ENCODE peak calls at places on chromosomes 11 and 22, in eight cellular contexts. M, F, C, R, H, O, J and E are unnamed samples.

GRCh38 chr22:48642550-48642949 is 1185.1 kb downstream of the BRD1 start:
- DNase-seq in J (no peak), F (no peak), M (no peak), C (no peak), R (no peak), O (no peak), H (no peak), E (no peak)

GRCh38 chr11:2212411-2213251 is 41.0 kb upstream of the TH start:
- DNase-seq in O (no peak), H (no peak), F (no peak), J (no peak), R (no peak), C (no peak), M (no peak), E (no peak)

GRCh38 chr11:35391922-35392813 is 27.2 kb downstream of the SLC1A2 start:
- DNase-seq in F (no peak), C (peak; percentile 38), O (peak; percentile 46), J (peak; percentile 79), M (peak; percentile 30), R (peak; percentile 85), H (peak; percentile 54), E (peak; percentile 77)

GRCh38 chr11:134150195-134150903 is 73.4 kb downstream of the NCAPD3 start:
- DNase-seq in O (no peak), R (no peak), C (no peak), H (no peak), F (no peak), J (peak; percentile 36), M (no peak), E (no peak)

GRCh38 chr22:46033256-46034200 is 56.6 kb upstream of the WNT7B start:
- DNase-seq in F (no peak), J (no peak), C (no peak), H (no peak), M (no peak), R (no peak), O (no peak), E (no peak)

GRCh38 chr11:10267821-10268220 is 26.2 kb downstream of the SBF2 start:
- DNase-seq in F (no peak), M (no peak), O (no peak), C (no peak), H (no peak), J (no peak), R (no peak), E (no peak)

GRCh38 chr11:121486054-121486453 is 33.3 kb upstream of the SORL1-AS1 start:
- DNase-seq in H (no peak), F (no peak), O (no peak), M (no peak), J (no peak), C (no peak), R (no peak), E (no peak)

GRCh38 chr11:63906585-63906984 is 10.4 kb downstream of the RCOR2 start:
- DNase-seq in J (peak; percentile 27), C (no peak), M (no peak), R (peak; percentile 29), F (no peak), O (no peak), H (no peak), E (no peak)

GRCh38 chr11:96038046-96038445 is 114.1 kb upstream of the MTMR2 start:
- DNase-seq in O (no peak), F (no peak), C (no peak), R (no peak), J (no peak), M (no peak), H (peak; percentile 42), E (peak; percentile 44)

GRCh38 chr22:33539902-33540751 is 380.1 kb downstream of the LARGE1 start:
- DNase-seq in R (no peak), J (no peak), C (no peak), O (no peak), M (no peak), H (no peak), F (no peak), E (no peak)

GRCh38 chr11:125496465-125496817 is 376 bp upstream of the FEZ1 start:
- DNase-seq in M (no peak), H (no peak), O (no peak), F (no peak), C (no peak), R (no peak), J (no peak), E (no peak)

GRCh38 chr11:102914238-102915043 is 39.7 kb upstream of the MMP12 start:
- DNase-seq in M (no peak), H (peak; percentile 28), C (peak; percentile 20), R (no peak), F (no peak), O (no peak), J (peak; percentile 50), E (peak; percentile 43)

GRCh38 chr11:125343732-125344131 is 152.3 kb downstream of the FEZ1 start:
- DNase-seq in H (no peak), J (peak; percentile 14), R (no peak), O (no peak), M (no peak), F (no peak), C (peak; percentile 38), E (peak; percentile 28)

GRCh38 chr22:29665486-29665885 is 54.3 kb upstream of the CABP7 start:
- DNase-seq in J (no peak), O (no peak), F (no peak), R (no peak), C (no peak), M (no peak), H (no peak), E (no peak)

GRCh38 chr11:41660585-41660984 is 201.1 kb upstream of the LRRC4C start:
- DNase-seq in J (no peak), F (no peak), M (peak; percentile 7), H (no peak), C (no peak), O (no peak), R (no peak), E (no peak)

GRCh38 chr11:3795131-3796092 is 1.9 kb downstream of the NUP98 start:
- DNase-seq in R (no peak), H (no peak), J (no peak), F (no peak), C (no peak), M (no peak), O (no peak), E (no peak)

GRCh38 chr11:32891657-32892354 is 805 bp upstream of the QSER1 start:
- DNase-seq in O (no peak), R (no peak), J (peak; percentile 16), H (peak; percentile 28), F (no peak), C (no peak), M (no peak), E (peak; percentile 47)

GRCh38 chr11:68003846-68004550 is at the start of gene UNC93B1:
- DNase-seq in H (peak; percentile 78), O (no peak), J (peak; percentile 67), R (peak; percentile 60), M (no peak), C (peak; percentile 49), F (peak; percentile 77), E (peak; percentile 85)

GRCh38 chr11:10693509-10694071 is at the start of gene IRAG1:
- DNase-seq in M (no peak), J (peak; percentile 67), F (no peak), C (peak; percentile 62), O (no peak), H (no peak), R (no peak), E (peak; percentile 89)

GRCh38 chr11:44607324-44607962 is 42.0 kb downstream of the CD82 start:
- DNase-seq in F (no peak), M (no peak), R (no peak), C (peak; percentile 20), H (peak; percentile 37), J (peak; percentile 38), O (peak; percentile 17), E (peak; percentile 85)

GRCh38 chr11:64568041-64568571 is 22.9 kb upstream of the SLC22A12 start:
- DNase-seq in J (no peak), F (no peak), H (no peak), O (no peak), R (no peak), C (no peak), M (no peak), E (no peak)

GRCh38 chr11:128299132-128299726 is 288.1 kb downstream of the ETS1 start:
- DNase-seq in O (no peak), F (no peak), M (no peak), C (no peak), J (peak; percentile 90), H (no peak), R (no peak), E (peak; percentile 37)

GRCh38 chr11:11731311-11732083 is 109.7 kb upstream of the GALNT18 start:
- DNase-seq in C (peak; percentile 61), M (no peak), R (no peak), H (peak; percentile 94), O (peak; percentile 59), J (peak; percentile 72), F (no peak), E (peak; percentile 89)

GRCh38 chr11:42951266-42951665 is 360.5 kb upstream of the API5 start:
- DNase-seq in R (no peak), C (no peak), F (no peak), M (no peak), J (no peak), O (no peak), H (no peak), E (peak; percentile 2)

GRCh38 chr22:48338793-48339705 is 1488.6 kb downstream of the BRD1 start:
- DNase-seq in M (no peak), R (no peak), O (no peak), F (no peak), C (no peak), J (no peak), H (no peak), E (no peak)

GRCh38 chr11:67120881-67121710 is 2.0 kb downstream of the KDM2A start:
- DNase-seq in R (no peak), H (peak; percentile 56), M (no peak), J (peak; percentile 52), O (no peak), C (peak; percentile 27), F (peak; percentile 69), E (peak; percentile 64)

GRCh38 chr11:14137282-14137681 is 174.8 kb downstream of the SPON1 start:
- DNase-seq in R (no peak), F (no peak), J (no peak), H (no peak), M (no peak), C (no peak), O (no peak), E (no peak)

GRCh38 chr11:15158351-15159015 is 43.8 kb downstream of the INSC start:
- DNase-seq in O (no peak), F (no peak), H (peak; percentile 42), C (peak; percentile 52), R (no peak), M (no peak), J (peak; percentile 66), E (peak; percentile 86)

GRCh38 chr22:33687464-33687863 is 232.8 kb downstream of the LARGE1 start:
- DNase-seq in J (no peak), M (no peak), F (no peak), C (no peak), O (no peak), H (no peak), R (no peak), E (no peak)

GRCh38 chr22:23829845-23830372 is 8.9 kb downstream of the DERL3 start:
- DNase-seq in M (no peak), F (no peak), J (peak; percentile 84), H (no peak), O (no peak), R (no peak), C (peak; percentile 80), E (peak; percentile 22)

GRCh38 chr22:24096401-24097115 is 84.7 kb upstream of the SUSD2 start:
- DNase-seq in O (no peak), C (no peak), R (no peak), F (no peak), M (no peak), J (no peak), H (no peak), E (no peak)

GRCh38 chr11:44728491-44728910 is 1.7 kb downstream of the TSPAN18 start:
- DNase-seq in R (no peak), C (no peak), O (no peak), H (no peak), J (no peak), M (no peak), F (no peak), E (no peak)

GRCh38 chr11:86638673-86639072 is 33.7 kb downstream of the ME3 start:
- DNase-seq in H (no peak), F (no peak), R (no peak), C (no peak), J (no peak), O (no peak), M (no peak), E (no peak)